ENCODE peak calls at places on chromosomes 4 and X, in six cellular contexts. N is PC-3, Y is GM23338, H is GM23248, M is neural progenitor cell, R is SK-N-SH. Z is an unnamed sample.

GRCh38 chr4:79454656-79455055 is 46.6 kb upstream of the GK2 start:
- DNase-seq in H (no peak), R (no peak), N (no peak), M (no peak), Y (no peak), Z (no peak)

GRCh38 chrX:153401133-153401764 is at the start of gene PNMA6E:
- DNase-seq in Y (peak; percentile 22), M (no peak), R (no peak), N (no peak), H (no peak), Z (no peak)

GRCh38 chr4:578451-579443 is 2.7 kb upstream of the TMEM271 start:
- DNase-seq in M (no peak), R (no peak), H (no peak), N (no peak), Y (peak; percentile 21), Z (no peak)

GRCh38 chrX:460823-461640 is 74.3 kb upstream of the PPP2R3B start:
- DNase-seq in R (no peak), M (no peak), N (no peak), Y (no peak), H (no peak), Z (no peak)

GRCh38 chr4:33063238-33063637 is 2343.1 kb downstream of the PCDH7 start:
- DNase-seq in Y (no peak), R (no peak), M (no peak), H (peak; percentile 69), N (peak; percentile 1), Z (no peak)

GRCh38 chr4:153887217-153887616 is 98.3 kb upstream of the SFRP2 start:
- DNase-seq in M (no peak), Y (no peak), R (no peak), N (no peak), H (no peak), Z (no peak)

GRCh38 chrX:73563740-73564073 is 710 bp downstream of the CHIC1 start:
- DNase-seq in N (no peak), M (no peak), R (no peak), Y (no peak), H (no peak), Z (no peak)

GRCh38 chr4:107094332-107094731 is 58.2 kb upstream of the DKK2 start:
- DNase-seq in N (peak; percentile 26), R (no peak), M (no peak), H (peak; percentile 71), Y (peak; percentile 41), Z (no peak)

GRCh38 chrX:53135581-53135980 is 41.6 kb downstream of the KANTR start:
- DNase-seq in R (no peak), N (no peak), H (no peak), Y (no peak), M (no peak), Z (no peak)

GRCh38 chr4:89001647-89002518 is 55.1 kb downstream of the FAM13A start:
- DNase-seq in Y (no peak), M (no peak), H (no peak), R (peak; percentile 19), N (no peak), Z (no peak)

GRCh38 chr4:184400375-184400870 is 73.9 kb downstream of the IRF2 start:
- DNase-seq in M (no peak), R (no peak), N (peak; percentile 91), Y (no peak), H (peak; percentile 94), Z (peak; percentile 42)

GRCh38 chr4:72366601-72367000 is 202.4 kb downstream of the ADAMTS3 start:
- DNase-seq in Y (no peak), M (no peak), R (no peak), H (peak; percentile 58), N (no peak), Z (no peak)

GRCh38 chr4:34709564-34709963 is 1534.8 kb downstream of the ARAP2 start:
- DNase-seq in N (no peak), H (no peak), R (no peak), Y (no peak), M (no peak), Z (no peak)

GRCh38 chrX:118595501-118596042 is 100.0 kb downstream of the DOCK11 start:
- DNase-seq in Y (no peak), R (no peak), M (no peak), H (no peak), N (no peak), Z (no peak)

GRCh38 chr4:8225704-8226443 is 26.8 kb downstream of the SH3TC1 start:
- DNase-seq in R (peak; percentile 71), N (no peak), H (no peak), M (peak; percentile 37), Y (peak; percentile 59), Z (no peak)

GRCh38 chr4:87078987-87079469 is 141.4 kb downstream of the KLHL8 start:
- DNase-seq in Y (no peak), M (no peak), R (no peak), N (no peak), H (peak; percentile 86), Z (no peak)

GRCh38 chr4:41753942-41754341 is 5.4 kb upstream of the PHOX2B start:
- DNase-seq in R (peak; percentile 57), M (no peak), Y (no peak), N (no peak), H (no peak), Z (no peak)

GRCh38 chr4:151012376-151012775 is 2.7 kb downstream of the LRBA start:
- DNase-seq in Y (no peak), R (no peak), M (no peak), H (no peak), N (no peak), Z (no peak)

GRCh38 chr4:109075617-109076016 is 226.8 kb downstream of the COL25A1 start:
- DNase-seq in M (no peak), Y (no peak), N (no peak), H (no peak), R (no peak), Z (no peak)

GRCh38 chr4:158384407-158384806 is 137.3 kb upstream of the RXFP1 start:
- DNase-seq in Y (no peak), H (no peak), M (no peak), N (no peak), R (no peak), Z (peak; percentile 40)

GRCh38 chrX:119512145-119512800 is 44.0 kb downstream of the SLC25A5 start:
- DNase-seq in N (peak; percentile 85), H (peak; percentile 76), Y (peak; percentile 82), M (peak; percentile 82), R (peak; percentile 80), Z (peak; percentile 80)

GRCh38 chr4:145213245-145213644 is 32.9 kb upstream of the OTUD4 start:
- DNase-seq in M (no peak), Y (no peak), R (no peak), H (no peak), N (no peak), Z (no peak)

GRCh38 chr4:167234388-167234881 is at the start of gene SPOCK3:
- DNase-seq in M (peak; percentile 75), Y (peak; percentile 71), H (peak; percentile 40), N (peak; percentile 44), R (peak; percentile 61), Z (peak; percentile 51)

GRCh38 chr4:113849771-113850170 is 88.2 kb upstream of the CAMK2D start:
- DNase-seq in R (peak; percentile 1), M (no peak), Y (no peak), H (peak; percentile 17), N (no peak), Z (no peak)

GRCh38 chr4:148200960-148201359 is 241.3 kb downstream of the NR3C2 start:
- DNase-seq in N (no peak), M (no peak), H (peak; percentile 11), Y (no peak), R (no peak), Z (no peak)

GRCh38 chr4:152776352-152776751 is 3.2 kb downstream of the TIGD4 start:
- DNase-seq in H (no peak), N (peak; percentile 16), M (no peak), Y (no peak), R (no peak), Z (no peak)

GRCh38 chr4:88989990-88990389 is 67.0 kb downstream of the FAM13A start:
- DNase-seq in N (no peak), M (no peak), R (no peak), Y (no peak), H (peak; percentile 36), Z (no peak)

GRCh38 chr4:177728361-177729152 is 286.3 kb upstream of the AGA start:
- DNase-seq in R (no peak), H (peak; percentile 1), N (peak; percentile 82), M (no peak), Y (peak; percentile 2), Z (peak; percentile 75)

GRCh38 chr4:177442623-177443155 is 452 bp upstream of the AGA start:
- DNase-seq in M (no peak), N (no peak), H (peak; percentile 31), R (peak; percentile 16), Y (no peak), Z (peak; percentile 5)

GRCh38 chrX:123876177-123876576 is 16.3 kb downstream of the XIAP start:
- DNase-seq in Y (no peak), H (no peak), R (no peak), M (no peak), N (no peak), Z (no peak)
- H3F3A ChIP-seq in Y (no peaks in the 10 kb centered on the region), H (peaks cover 11% of the 10 kb centered on the region), R (no peaks in the 10 kb centered on the region), M (no peaks in the 10 kb centered on the region), N (no peaks in the 10 kb centered on the region), Z (peaks cover 45% of the 10 kb centered on the region)

DNA sequence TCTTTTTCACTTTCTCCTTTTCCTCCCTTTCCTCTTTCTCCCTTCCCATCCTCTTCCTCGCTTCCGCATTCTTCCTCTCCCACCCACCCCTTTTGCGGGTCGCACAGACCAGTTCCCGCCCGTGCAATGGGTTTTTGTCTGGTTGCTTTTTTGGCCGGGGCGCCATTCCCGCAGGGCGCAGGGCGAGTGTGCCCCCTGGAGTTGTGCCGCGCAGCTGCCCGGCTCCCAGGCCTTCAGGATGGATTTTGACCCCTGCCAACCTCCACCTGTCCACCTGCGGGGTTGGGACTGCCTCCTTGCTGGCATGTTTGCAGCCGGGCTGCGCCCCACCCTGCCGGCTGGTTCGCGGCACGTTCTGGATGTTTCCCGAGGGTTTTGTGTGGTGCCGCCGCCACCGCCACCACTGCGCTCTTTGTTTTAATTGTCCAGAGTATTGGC is 578 bp upstream of the SEL1L3 start:
- DNase-seq in M (peak; percentile 47), Y (peak; percentile 74), R (peak; percentile 57), N (peak; percentile 3), H (no peak), Z (no peak)
- H3K4me3 ChIP-seq in M (peak overlapping the region; percentile 94), Y (peak overlapping the region; percentile 95), R (peak overlapping the region; percentile 57), N (peak overlapping the region; percentile 74), H (peak overlapping the region; percentile 38), Z (no peak overlapping the region)

DNA sequence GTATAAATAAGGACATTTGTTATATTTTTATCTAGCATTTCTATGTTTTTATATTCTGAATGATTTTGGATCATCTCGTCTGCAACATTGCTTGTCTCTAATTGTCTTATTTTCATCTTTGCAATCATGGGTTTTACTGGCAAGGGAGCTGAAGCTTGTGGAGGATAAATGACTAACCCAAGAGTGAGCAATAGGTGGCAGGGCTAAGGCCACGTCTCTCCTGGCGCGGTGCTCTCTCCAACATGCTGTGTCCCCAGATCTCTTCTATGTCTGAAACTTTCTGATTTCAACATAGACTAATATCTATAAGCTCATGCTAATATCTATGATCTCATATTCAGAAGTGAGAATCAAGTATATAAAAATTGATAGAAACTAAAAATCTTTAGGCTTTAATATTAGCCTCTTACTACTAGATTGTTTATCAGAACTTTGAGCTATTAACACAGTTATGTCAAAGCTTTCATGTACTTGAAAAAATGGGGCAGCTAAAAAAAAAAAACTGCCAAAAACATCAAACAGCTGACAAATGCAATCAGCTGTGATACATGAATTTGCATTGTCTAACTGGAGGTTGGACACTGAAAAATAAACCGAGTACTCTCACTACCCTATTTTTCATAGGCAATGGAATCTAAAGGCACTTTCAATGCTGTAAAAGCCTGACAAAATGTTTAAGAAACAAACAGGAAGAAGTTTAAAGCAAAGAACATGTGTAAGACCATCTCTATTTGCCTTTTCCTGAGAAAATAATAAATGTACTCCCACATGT is 169.2 kb downstream of the TMA16 start:
- DNase-seq in Y (no peak), R (no peak), N (no peak), H (no peak), M (no peak), Z (no peak)
- H3F3A ChIP-seq in Y (no peaks in the 10 kb centered on the region), R (no peaks in the 10 kb centered on the region), N (no peaks in the 10 kb centered on the region), H (no peaks in the 10 kb centered on the region), M (no peaks in the 10 kb centered on the region), Z (no peaks in the 10 kb centered on the region)

GRCh38 chr4:99090511-99090910 is 1.9 kb upstream of the ADH5 start:
- DNase-seq in R (no peak), Y (no peak), M (no peak), H (peak; percentile 19), N (no peak), Z (no peak)
- H3K4me3 ChIP-seq in R (no peak overlapping the region), Y (peak overlapping the region; percentile 29), M (peak overlapping the region; percentile 82), H (peak overlapping the region; percentile 92), N (no peak overlapping the region), Z (no peak overlapping the region)

Z was measured in PC-9.